ENCODE peak calls at places on chromosomes 16 and 17, in six cellular contexts. F is heart right ventricle, A is uterus, C is right lobe of liver, U is breast epithelium, G is sigmoid colon. D is an unnamed sample.

GRCh38 chr17:21194688-21195087 is 19.3 kb downstream of the TMEM11 start:
- DNase-seq in F (peak; percentile 52), C (no peak), G (peak; percentile 87), A (peak; percentile 37), U (no peak), D (no peak)

GRCh38 chr16:89643769-89644300 is 13.7 kb downstream of the CHMP1A start:
- DNase-seq in C (no peak), A (no peak), G (no peak), F (no peak), U (no peak), D (no peak)

GRCh38 chr17:65314212-65314611 is 177.0 kb downstream of the RGS9 start:
- DNase-seq in U (no peak), F (no peak), G (no peak), C (no peak), A (no peak), D (no peak)

GRCh38 chr17:73365934-73366623 is 54.3 kb upstream of the CDC42EP4 start:
- DNase-seq in F (peak; percentile 66), G (no peak), A (peak; percentile 49), U (no peak), C (peak; percentile 51), D (no peak)

GRCh38 chr17:77968788-77969187 is 10.3 kb downstream of the TNRC6C start:
- DNase-seq in U (no peak), C (no peak), F (no peak), A (no peak), G (no peak), D (no peak)

GRCh38 chr17:59366040-59366757 is 34.7 kb downstream of the YPEL2 start:
- DNase-seq in G (no peak), A (peak; percentile 28), F (no peak), U (no peak), C (no peak), D (no peak)

GRCh38 chr17:16463341-16464000 is 28.5 kb downstream of the LRRC75A start:
- DNase-seq in A (no peak), G (no peak), C (no peak), U (no peak), F (peak; percentile 52), D (no peak)

GRCh38 chr17:77479817-77480508 is 339.2 kb downstream of the SEC14L1 start:
- DNase-seq in U (no peak), C (no peak), G (no peak), A (no peak), F (no peak), D (no peak)

GRCh38 chr16:50610331-50611262 is 62.4 kb downstream of the NKD1 start:
- DNase-seq in G (no peak), C (no peak), F (no peak), U (no peak), A (no peak), D (no peak)

GRCh38 chr17:74779948-74780400 is 3.8 kb upstream of the NAT9 start:
- DNase-seq in A (no peak), U (no peak), G (peak; percentile 74), C (no peak), F (no peak), D (no peak)

GRCh38 chr17:35147313-35147982 is at the start of gene UNC45B:
- DNase-seq in F (peak; percentile 58), G (no peak), A (no peak), U (no peak), C (no peak), D (no peak)

GRCh38 chr17:42268236-42268635 is 8.0 kb downstream of the STAT5B start:
- DNase-seq in F (no peak), G (no peak), A (no peak), C (no peak), U (no peak), D (no peak)

GRCh38 chr16:81473561-81473960 is 29.0 kb downstream of the CMIP start:
- DNase-seq in G (no peak), C (peak; percentile 46), F (peak; percentile 49), A (no peak), U (no peak), D (no peak)

DNA sequence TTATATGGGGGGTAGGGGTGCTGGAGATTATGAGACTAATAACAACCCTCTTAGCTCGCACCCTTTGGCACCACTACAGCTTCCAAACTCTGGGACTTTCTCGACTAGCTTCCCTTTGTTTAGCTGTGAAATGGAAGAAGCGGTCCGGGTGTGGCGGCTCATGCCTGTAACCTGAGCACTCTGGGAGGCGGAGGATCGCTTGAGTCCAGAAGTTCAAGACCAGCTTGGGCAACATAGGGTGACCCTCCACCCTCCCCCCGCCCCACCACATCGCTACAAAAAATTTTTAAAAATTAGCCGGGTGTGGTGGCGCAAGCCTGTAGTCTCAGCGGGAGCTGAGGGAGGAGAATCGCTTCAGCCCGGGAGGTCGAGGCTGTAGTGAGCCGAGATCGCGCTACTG is 807 bp upstream of the CDH3 start:
- DNase-seq in F (no peak), U (no peak), G (no peak), C (no peak), A (peak; percentile 34), D (no peak)
- H3K27ac ChIP-seq in F (no peak overlapping the region), U (peak overlapping the region; percentile 43), G (no peak overlapping the region), C (no peak overlapping the region), A (no peak overlapping the region), D (no peak overlapping the region)

GRCh38 chr16:72858611-72859493 is 189.1 kb downstream of the ZFHX3 start:
- DNase-seq in A (no peak), F (no peak), G (no peak), U (no peak), C (no peak), D (no peak)

GRCh38 chr16:72857841-72858594 is 189.9 kb downstream of the ZFHX3 start:
- DNase-seq in U (no peak), C (no peak), F (no peak), G (no peak), A (no peak), D (no peak)

GRCh38 chr16:72862090-72862489 is 185.8 kb downstream of the ZFHX3 start:
- DNase-seq in A (no peak), U (no peak), G (no peak), F (no peak), C (no peak), D (no peak)

GRCh38 chr16:72860726-72861562 is 187.0 kb downstream of the ZFHX3 start:
- DNase-seq in C (no peak), U (no peak), G (no peak), F (no peak), A (no peak), D (no peak)

DNA sequence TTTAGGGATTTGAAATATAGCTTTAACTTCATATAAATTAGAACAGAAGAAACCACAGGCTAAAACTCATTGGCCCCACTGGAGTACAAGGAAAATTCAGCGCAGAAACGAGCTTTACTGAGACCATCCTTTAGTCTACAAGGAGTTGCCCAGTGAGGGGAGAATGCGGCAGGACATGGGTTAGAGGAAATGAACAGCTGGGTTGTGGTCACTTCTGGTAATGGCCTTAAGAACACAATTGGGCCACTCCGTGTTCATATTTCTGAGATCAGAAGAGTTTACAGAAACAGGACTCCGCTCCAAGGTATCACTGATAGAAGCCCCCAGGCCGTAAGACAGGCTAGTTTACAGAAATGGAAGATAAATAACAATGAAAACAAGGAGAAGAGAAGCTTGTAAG is 188.3 kb downstream of the ZFHX3 start:
- DNase-seq in A (no peak), G (no peak), C (no peak), U (no peak), F (no peak), D (no peak)
- H3K27ac ChIP-seq in A (peak overlapping the region; percentile 90), G (peak overlapping the region; percentile 71), C (no peak overlapping the region), U (no peak overlapping the region), F (peak overlapping the region; percentile 7), D (peak overlapping the region; percentile 90)

GRCh38 chr17:50662632-50663225 is 28.0 kb downstream of the ABCC3 start:
- DNase-seq in U (no peak), F (no peak), A (no peak), C (no peak), G (no peak), D (no peak)
- H3K27ac ChIP-seq in U (no peak overlapping the region), F (no peak overlapping the region), A (peak overlapping the region; percentile 49), C (no peak overlapping the region), G (peak overlapping the region; percentile 44), D (peak overlapping the region; percentile 50)

DNA sequence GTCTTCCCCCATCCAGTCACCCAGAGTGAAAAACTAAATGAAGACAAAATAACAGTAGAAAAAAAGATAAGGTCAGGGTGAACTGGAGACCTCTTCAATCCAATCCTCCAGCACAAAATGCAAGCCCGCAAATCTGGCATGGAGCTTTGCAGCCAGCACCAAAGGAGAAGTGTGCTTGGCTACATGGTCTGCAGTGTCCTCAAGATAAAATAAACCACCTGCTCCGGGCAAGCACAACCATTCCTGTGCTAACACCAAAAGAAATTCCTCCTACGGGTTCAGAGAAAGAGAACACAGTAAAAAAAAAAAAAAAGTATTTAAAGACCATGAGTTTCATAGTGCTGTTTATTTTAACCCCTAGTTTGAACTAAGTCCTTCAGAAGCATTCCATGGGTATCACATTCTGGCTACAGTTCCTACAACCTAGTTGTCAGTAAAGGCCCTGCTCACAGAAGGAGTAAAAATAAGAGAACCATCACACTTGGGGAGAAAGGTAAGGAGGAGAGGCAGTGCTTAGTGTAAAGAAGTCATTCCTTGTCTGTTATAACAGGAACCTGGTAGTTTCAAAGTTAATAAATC is 109.1 kb downstream of the GAS7 start:
- DNase-seq in F (no peak), A (peak; percentile 84), C (no peak), G (peak; percentile 84), U (no peak), D (no peak)
- H3K27ac ChIP-seq in F (peak overlapping the region; percentile 61), A (peak overlapping the region; percentile 64), C (no peak overlapping the region), G (peak overlapping the region; percentile 55), U (peak overlapping the region; percentile 48), D (no peak overlapping the region)

GRCh38 chr16:10978124-10978523 is 33.8 kb downstream of the CLEC16A start:
- DNase-seq in C (no peak), F (no peak), U (no peak), A (no peak), G (no peak), D (no peak)
- H3K27ac ChIP-seq in C (no peak overlapping the region), F (no peak overlapping the region), U (no peak overlapping the region), A (no peak overlapping the region), G (no peak overlapping the region), D (no peak overlapping the region)

D was measured in thoracic aorta.